ENCODE peak calls at places on chromosomes 13 and 19, in five cellular contexts. G is CD4-positive, CD25-positive, alpha-beta regulatory T cell; R is endodermal cell; N is K562; I is fibroblast of lung. X is an unnamed sample. For H3K9me3 and H3K36me3, the result is how much of the 10 kb centered on the place peaks cover.

GRCh38 chr13:75789451-75790197 is 153.5 kb downstream of the LMO7 start:
- DNase-seq in I (no peak), G (no peak), R (no peak), N (no peak), X (no peak)

GRCh38 chr13:71137106-71137505 is 729.9 kb downstream of the DACH1 start:
- DNase-seq in N (no peak), R (no peak), G (no peak), I (no peak), X (no peak)

GRCh38 chr19:19546751-19547162 is 8.7 kb downstream of the CILP2 start:
- DNase-seq in I (no peak), G (no peak), N (no peak), R (no peak), X (peak)

GRCh38 chr19:41351339-41352245 is 2.1 kb downstream of the TGFB1 start:
- DNase-seq in R (peak), N (peak), I (no peak), G (peak), X (peak)

GRCh38 chr13:42066542-42066941 is 18.1 kb downstream of the DGKH start:
- DNase-seq in R (no peak), I (peak), G (no peak), N (no peak), X (peak)

GRCh38 chr13:28355822-28356371 is 139.0 kb downstream of the FLT1 start:
- DNase-seq in G (no peak), I (no peak), N (peak), R (peak), X (peak)

GRCh38 chr13:47117268-47117667 is 220.4 kb upstream of the HTR2A start:
- DNase-seq in I (peak), R (no peak), N (peak), G (no peak), X (peak)

GRCh38 chr13:49844191-49844590 is 51.7 kb upstream of the KPNA3 start:
- DNase-seq in R (no peak), I (no peak), G (no peak), N (no peak), X (peak)

GRCh38 chr19:29596080-29596479 is 10.0 kb upstream of the POP4 start:
- DNase-seq in N (peak), I (no peak), R (no peak), G (no peak), X (no peak)

GRCh38 chr13:28239374-28239773 is 101.0 kb downstream of the PAN3 start:
- DNase-seq in I (peak), R (no peak), G (no peak), N (no peak), X (peak)

GRCh38 chr13:104740616-104741222 is 1674.5 kb upstream of the SLC10A2 start:
- DNase-seq in N (no peak), R (no peak), G (no peak), I (no peak), X (no peak)

GRCh38 chr13:28746289-28746612 is 27.5 kb upstream of the SLC46A3 start:
- DNase-seq in G (no peak), R (no peak), I (no peak), N (no peak), X (no peak)

GRCh38 chr13:81760316-81760715 is 1419.4 kb upstream of the SPRY2 start:
- DNase-seq in N (no peak), I (no peak), R (no peak), G (no peak), X (peak)

GRCh38 chr19:55149078-55150003 is at the start of gene TNNT1:
- DNase-seq in G (no peak), R (peak), N (no peak), I (no peak), X (peak)

DNA sequence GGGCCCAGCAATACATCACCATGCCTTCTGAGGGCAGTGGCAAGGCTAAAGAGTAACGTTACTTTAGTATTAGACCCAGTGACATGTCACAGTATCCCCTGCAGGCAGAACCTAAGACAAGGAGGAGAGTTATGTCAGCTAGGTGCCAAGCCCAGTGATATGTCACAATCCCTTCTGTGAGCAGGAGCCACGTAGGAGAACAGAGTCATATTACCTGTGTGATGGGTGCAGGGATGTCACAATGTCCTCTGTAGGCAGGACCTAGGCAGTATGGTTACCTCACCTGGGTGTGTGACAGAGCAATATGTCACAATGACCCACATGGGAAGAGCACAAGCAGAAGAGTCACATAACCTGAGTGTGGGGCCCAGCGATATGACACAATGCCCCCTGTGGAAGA is 121.8 kb downstream of the ZNF675 start:
- DNase-seq in R (no peak), I (no peak), N (no peak), G (no peak), X (no peak)
- H3K9me3 ChIP-seq in R (half or more), I (under half), N (under half), G (under half), X (under half)

GRCh38 chr19:14398563-14398962 is 17.3 kb downstream of the ADGRE5 start:
- DNase-seq in N (no peak), R (no peak), I (no peak), G (no peak), X (no peak)
- H3K36me3 ChIP-seq in N (half or more), R (under half), I (under half), G (half or more), X (under half)

GRCh38 chr19:51327066-51327985 is 14.6 kb downstream of the VSIG10L start:
- DNase-seq in R (peak), G (peak), I (peak), N (peak), X (no peak)
- H3K4me3 ChIP-seq in R (no peak), G (no peak), I (no peak), N (peak), X (no peak)

DNA sequence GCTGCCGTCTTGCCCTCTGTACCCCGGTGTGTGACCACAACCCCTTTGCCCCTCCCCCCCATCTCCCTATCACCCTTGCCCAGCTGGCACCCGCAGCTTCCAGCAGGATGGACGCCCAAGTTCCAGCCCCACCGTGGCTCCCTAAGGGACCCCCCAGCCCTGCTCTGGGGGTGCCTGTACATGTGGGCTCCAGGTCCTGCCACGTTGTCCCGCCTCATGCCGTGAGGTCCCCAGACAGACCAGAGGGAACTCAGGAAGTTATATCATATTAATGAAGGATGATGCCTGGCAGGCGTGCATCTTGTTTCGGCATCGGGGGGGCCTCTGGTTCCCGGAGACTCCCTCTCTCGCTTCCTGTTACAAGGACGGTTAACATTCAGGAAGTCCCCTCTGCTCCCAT is 1.6 kb upstream of the PTGIR start:
- DNase-seq in N (no peak), I (no peak), G (no peak), R (no peak), X (no peak)
- H3K9me3 ChIP-seq in N (under half), I (under half), G (under half), R (under half), X (under half)

DNA sequence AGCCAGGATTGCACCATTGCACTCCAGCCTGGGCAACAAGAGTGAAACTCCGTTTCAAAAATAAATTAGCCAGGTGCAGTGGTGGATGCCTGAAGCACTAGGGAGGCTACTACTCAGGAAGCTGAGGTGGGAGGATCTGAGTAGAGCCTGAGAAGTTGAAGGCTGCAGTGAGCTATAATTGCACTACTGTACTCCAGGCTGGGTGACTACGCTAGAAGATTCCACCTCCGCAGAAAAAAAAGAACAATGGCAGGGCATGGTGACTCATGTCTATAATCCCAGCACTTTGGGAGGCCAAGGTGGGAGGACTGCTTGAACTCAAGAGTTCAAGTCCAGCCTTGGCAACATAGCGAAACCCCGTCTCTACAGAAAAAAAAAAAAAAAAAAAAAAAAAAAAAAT is 20.5 kb downstream of the HAUS8 start:
- DNase-seq in G (no peak), I (no peak), N (no peak), R (no peak), X (no peak)
- H3K36me3 ChIP-seq in G (half or more), I (under half), N (half or more), R (half or more), X (under half)

GRCh38 chr13:24680921-24681585 is 845 bp downstream of the ATP12A start:
- DNase-seq in N (no peak), G (no peak), R (no peak), I (no peak), X (no peak)
- H3K4me3 ChIP-seq in N (no peak), G (no peak), R (peak), I (no peak), X (no peak)

DNA sequence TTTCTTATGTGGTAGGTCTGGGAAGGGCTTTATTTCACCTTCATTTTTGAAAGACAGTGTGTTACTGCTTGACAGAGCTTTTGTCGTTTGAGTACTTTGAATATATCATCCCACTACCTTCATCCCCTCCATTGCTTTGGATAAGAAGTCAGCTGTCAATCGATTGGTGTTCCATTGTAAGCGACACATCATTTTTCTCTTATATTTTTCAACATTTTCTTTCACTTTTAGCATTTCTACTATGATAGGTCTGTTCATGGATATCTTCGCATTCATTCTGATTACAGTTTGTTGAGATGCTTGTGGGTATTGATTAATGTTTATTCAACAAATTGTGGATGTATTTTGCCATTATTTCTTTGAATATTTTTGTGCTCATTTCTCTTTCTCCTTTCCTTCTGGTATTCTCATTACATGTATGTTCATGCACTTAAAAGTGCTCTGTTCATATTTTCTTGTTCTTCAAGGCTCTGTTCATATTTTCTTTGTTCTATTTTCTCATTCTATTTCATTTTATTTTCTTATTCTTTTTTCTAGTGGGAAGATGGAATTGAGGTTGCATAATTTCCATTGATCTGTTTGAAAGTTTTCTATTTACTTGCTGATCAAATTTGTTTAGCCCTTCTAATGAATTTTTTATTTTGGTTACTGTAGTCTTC is 29.2 kb downstream of the ZNF546 start:
- DNase-seq in G (no peak), I (no peak), N (no peak), R (no peak), X (no peak)
- H3K9me3 ChIP-seq in G (half or more), I (under half), N (under half), R (half or more), X (half or more)

DNA sequence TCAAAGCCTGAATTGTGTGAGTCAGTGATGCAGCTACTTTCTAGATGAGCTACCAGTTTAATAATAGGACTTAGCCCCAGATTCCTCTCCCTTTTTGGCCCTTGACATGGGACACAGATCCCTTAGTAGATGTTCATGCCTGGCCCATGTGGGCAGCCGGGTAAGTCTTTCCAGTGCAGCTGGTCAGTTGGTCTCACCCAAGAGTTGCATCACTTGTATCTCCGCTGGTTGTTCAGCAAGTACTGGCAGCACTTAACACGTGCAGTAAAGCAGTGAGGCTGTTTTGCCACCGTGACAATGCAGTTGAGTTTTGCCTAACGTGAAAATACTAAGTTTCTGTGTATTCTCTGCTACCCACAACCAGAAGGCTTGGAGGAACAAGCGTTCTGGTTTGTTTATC is 50.1 kb downstream of the ARHGEF7 start:
- DNase-seq in N (no peak), G (no peak), R (no peak), I (no peak), X (no peak)
- H3K36me3 ChIP-seq in N (under half), G (under half), R (under half), I (under half), X (under half)

GRCh38 chr19:18507021-18507726 is 14.7 kb downstream of the ELL start:
- DNase-seq in G (no peak), N (no peak), R (no peak), I (no peak), X (no peak)
- H3K4me3 ChIP-seq in G (peak), N (no peak), R (no peak), I (no peak), X (no peak)

X was measured in adipocyte.